ENCODE peak calls at places on chromosomes 6 and 20, in four cellular contexts. X is CD4-positive, alpha-beta T cell; T is KBM-7; G is heart right ventricle. O is an unnamed sample.

GRCh38 chr6:160102956-160103824 is 18.4 kb upstream of the SLC22A1 start:
- DNase-seq in X (no peak), T (peak), G (no peak), O (no peak)

GRCh38 chr6:116682334-116682712 is 1.3 kb downstream of the KPNA5 start:
- DNase-seq in X (no peak), T (peak), G (no peak), O (no peak)

GRCh38 chr20:51305316-51306052 is 237.0 kb downstream of the NFATC2 start:
- DNase-seq in X (no peak), T (no peak), G (no peak), O (no peak)

GRCh38 chr6:11621119-11621518 is 83.6 kb downstream of the TMEM170B start:
- DNase-seq in X (no peak), T (no peak), G (no peak), O (no peak)

GRCh38 chr6:11831653-11832052 is 53.0 kb upstream of the ADTRP start:
- DNase-seq in X (no peak), T (no peak), G (no peak), O (no peak)

GRCh38 chr6:25016311-25016710 is 80.6 kb upstream of the RIPOR2 start:
- DNase-seq in X (no peak), T (no peak), G (no peak), O (no peak)

GRCh38 chr6:6771964-6772363 is 183.4 kb downstream of the LY86 start:
- DNase-seq in X (no peak), T (no peak), G (no peak), O (no peak)

GRCh38 chr20:42366626-42367025 is 748.4 kb upstream of the CHD6 start:
- DNase-seq in X (no peak), T (no peak), G (no peak), O (no peak)

GRCh38 chr20:62063601-62063980 is 2.1 kb downstream of the TAF4 start:
- DNase-seq in X (no peak), T (no peak), G (no peak), O (no peak)

GRCh38 chr6:164436976-164437375 is 872.4 kb downstream of the C6orf118 start:
- DNase-seq in X (no peak), T (no peak), G (no peak), O (no peak)

GRCh38 chr6:157486632-157487031 is 105.6 kb downstream of the ZDHHC14 start:
- DNase-seq in X (peak), T (peak), G (no peak), O (no peak)

GRCh38 chr6:164640946-164641345 is 668.5 kb downstream of the C6orf118 start:
- DNase-seq in X (no peak), T (no peak), G (no peak), O (no peak)

GRCh38 chr20:48153523-48153922 is 368.2 kb upstream of the SULF2 start:
- DNase-seq in X (no peak), T (no peak), G (no peak), O (no peak)

GRCh38 chr20:38255389-38255788 is 5.1 kb downstream of the KIAA1755 start:
- DNase-seq in X (no peak), T (no peak), G (peak), O (no peak)

GRCh38 chr6:137369135-137369534 is 125.1 kb downstream of the OLIG3 start:
- DNase-seq in X (no peak), T (no peak), G (no peak), O (no peak)

GRCh38 chr6:150765457-150765764 is 100.1 kb upstream of the MTHFD1L start:
- DNase-seq in X (no peak), T (no peak), G (no peak), O (no peak)

GRCh38 chr20:46894971-46895905 is 595 bp downstream of the EYA2 start:
- DNase-seq in X (no peak), T (no peak), G (no peak), O (no peak)

GRCh38 chr6:161694995-161695394 is 421.1 kb upstream of the AGPAT4 start:
- DNase-seq in X (no peak), T (peak), G (no peak), O (no peak)

GRCh38 chr6:163415176-163415619 is 680 bp downstream of the QKI start:
- DNase-seq in X (no peak), T (peak), G (no peak), O (peak)

GRCh38 chr6:135555550-135555949 is 58.0 kb upstream of the AHI1 start:
- DNase-seq in X (no peak), T (peak), G (no peak), O (no peak)

GRCh38 chr6:15430947-15431405 is 185.1 kb downstream of the JARID2 start:
- DNase-seq in X (no peak), T (no peak), G (no peak), O (no peak)

GRCh38 chr6:109318328-109318876 is 63.9 kb downstream of the CD164 start:
- DNase-seq in X (no peak), T (no peak), G (peak), O (no peak)

GRCh38 chr6:2920671-2921112 is 17.6 kb upstream of the SERPINB9 start:
- DNase-seq in X (no peak), T (no peak), G (no peak), O (no peak)

GRCh38 chr20:1718604-1719384 is 61.2 kb upstream of the SIRPG start:
- DNase-seq in X (no peak), T (no peak), G (no peak), O (no peak)